ENCODE peak calls at places on chromosomes 13 and 19, in ten cellular contexts. G is Karpas-422; F is activated CD4-positive, alpha-beta T cell treated with anti-CD3 and anti-CD28 coated beads, Interleukin-2, amount 50 U/mL, for 1 hour; C is left ventricle myocardium inferior; X is ELR; K is heart right ventricle; A is AG10803; S is Right ventricle myocardium inferior; Y is brain microvascular endothelial cell; T is MV-4-11. M is an unnamed sample.

GRCh38 chr19:14028901-14029300 is 953 bp downstream of the RLN3 start:
- DNase-seq in G (no peak), F (no peak), C (no peak), X (no peak), K (no peak), A (no peak), S (no peak), Y (no peak), T (no peak), M (no peak)

GRCh38 chr19:3458595-3459284 is 21.6 kb downstream of the SMIM24 start:
- DNase-seq in G (no peak), F (no peak), C (no peak), X (no peak), K (peak; percentile 63), A (no peak), S (no peak), Y (no peak), T (no peak), M (no peak)

GRCh38 chr13:107043016-107043957 is 475.4 kb upstream of the ARGLU1 start:
- DNase-seq in G (no peak), F (no peak), C (no peak), X (no peak), K (no peak), A (peak; percentile 80), S (no peak), Y (no peak), T (no peak), M (no peak)

GRCh38 chr13:93714171-93714570 is 487.6 kb downstream of the GPC6 start:
- DNase-seq in G (no peak), F (no peak), C (no peak), X (peak; percentile 25), K (no peak), A (peak; percentile 36), S (no peak), Y (no peak), T (no peak), M (no peak)

GRCh38 chr13:111526922-111527321 is 206.5 kb downstream of the TEX29 start:
- DNase-seq in G (no peak), F (no peak), C (no peak), X (no peak), K (no peak), A (no peak), S (no peak), Y (no peak), T (no peak), M (no peak)

GRCh38 chr13:98890186-98890585 is 87.7 kb downstream of the DOCK9 start:
- DNase-seq in G (no peak), F (no peak), C (no peak), X (peak; percentile 82), K (no peak), A (peak; percentile 86), S (no peak), Y (peak; percentile 18), T (peak; percentile 51), M (peak; percentile 28)

GRCh38 chr19:18385359-18385674 is 641 bp upstream of the GDF15 start:
- DNase-seq in G (no peak), F (no peak), C (no peak), X (peak; percentile 18), K (no peak), A (no peak), S (no peak), Y (no peak), T (no peak), M (no peak)

GRCh38 chr19:2036424-2036823 is 14.6 kb downstream of the MKNK2 start:
- DNase-seq in G (peak; percentile 78), F (no peak), C (no peak), X (no peak), K (no peak), A (no peak), S (no peak), Y (no peak), T (no peak), M (no peak)

GRCh38 chr13:31790992-31791391 is 51.7 kb downstream of the RXFP2 start:
- DNase-seq in G (no peak), F (no peak), C (no peak), X (peak; percentile 63), K (no peak), A (peak; percentile 77), S (no peak), Y (no peak), T (peak; percentile 69), M (no peak)

GRCh38 chr13:109192306-109192705 is 562.9 kb downstream of the MYO16 start:
- DNase-seq in G (no peak), F (no peak), C (no peak), X (no peak), K (no peak), A (no peak), S (no peak), Y (no peak), T (no peak), M (no peak)

GRCh38 chr13:35630551-35631275 is 154.2 kb upstream of the MAB21L1 start:
- DNase-seq in G (peak; percentile 74), F (no peak), C (no peak), X (peak; percentile 87), K (peak; percentile 7), A (peak; percentile 79), S (no peak), Y (peak; percentile 30), T (peak; percentile 41), M (no peak)

GRCh38 chr19:1232652-1233360 is 5.0 kb downstream of the CBARP start:
- DNase-seq in G (no peak), F (no peak), C (no peak), X (peak; percentile 64), K (no peak), A (no peak), S (no peak), Y (peak; percentile 55), T (peak; percentile 33), M (no peak)

GRCh38 chr19:5172859-5173577 is 167.6 kb downstream of the PTPRS start:
- DNase-seq in G (no peak), F (no peak), C (no peak), X (peak; percentile 100), K (no peak), A (peak; percentile 96), S (no peak), Y (peak; percentile 99), T (peak; percentile 45), M (no peak)

GRCh38 chr19:50759886-50760285 is 10.4 kb upstream of the GPR32 start:
- DNase-seq in G (peak; percentile 81), F (no peak), C (no peak), X (peak; percentile 64), K (no peak), A (peak; percentile 17), S (no peak), Y (peak; percentile 4), T (peak; percentile 82), M (no peak)